ENCODE peak calls at places on chromosome 4, in five cellular contexts. P, N, F, D and R are unnamed samples.

GRCh38 chr4:6118201-6118600 is 82.1 kb downstream of the JAKMIP1 start:
- DNase-seq in P (no peak), F (no peak), N (no peak), D (no peak), R (no peak)

GRCh38 chr4:20109395-20109794 is 142.3 kb upstream of the SLIT2 start:
- DNase-seq in N (no peak), P (no peak), D (no peak), F (peak), R (no peak)

GRCh38 chr4:85084371-85085170 is 118.1 kb upstream of the WDFY3 start:
- DNase-seq in F (peak), D (peak), N (peak), P (peak), R (peak)

GRCh38 chr4:1078490-1078889 is 34.9 kb downstream of the RNF212 start:
- DNase-seq in D (no peak), F (no peak), P (no peak), N (no peak), R (no peak)

GRCh38 chr4:101356928-101357327 is 9.6 kb upstream of the PPP3CA start:
- DNase-seq in N (no peak), D (peak), F (no peak), P (no peak), R (peak)

GRCh38 chr4:184444953-184445309 is 29.4 kb downstream of the IRF2 start:
- DNase-seq in N (no peak), D (no peak), P (no peak), F (no peak), R (no peak)

GRCh38 chr4:158877069-158877468 is 108.2 kb downstream of the FNIP2 start:
- DNase-seq in D (no peak), P (no peak), N (no peak), F (no peak), R (no peak)

GRCh38 chr4:166493828-166494432 is 620.9 kb downstream of the TLL1 start:
- DNase-seq in F (no peak), D (no peak), P (no peak), N (no peak), R (no peak)

GRCh38 chr4:140052050-140052449 is 101.9 kb downstream of the MAML3 start:
- DNase-seq in D (no peak), N (peak), P (no peak), F (peak), R (no peak)

GRCh38 chr4:122710434-122711308 is 21.8 kb upstream of the BBS12 start:
- DNase-seq in D (no peak), P (no peak), F (no peak), N (no peak), R (no peak)

GRCh38 chr4:5460106-5460801 is 248.1 kb downstream of the EVC2 start:
- DNase-seq in N (peak), D (no peak), P (no peak), F (peak), R (no peak)

GRCh38 chr4:169017971-169018370 is 7.9 kb upstream of the CBR4 start:
- DNase-seq in F (no peak), N (no peak), D (no peak), P (no peak), R (no peak)

GRCh38 chr4:71456841-71457240 is 118.0 kb downstream of the SLC4A4 start:
- DNase-seq in P (no peak), D (no peak), N (no peak), F (no peak), R (peak)

GRCh38 chr4:99209671-99210070 is 9.4 kb downstream of the ADH6 start:
- DNase-seq in P (no peak), D (no peak), N (no peak), F (no peak), R (no peak)

GRCh38 chr4:173264245-173264959 is 69.8 kb downstream of the HMGB2 start:
- DNase-seq in D (no peak), N (peak), P (peak), F (peak), R (no peak)

GRCh38 chr4:7902101-7902553 is 37.5 kb downstream of the AFAP1 start:
- DNase-seq in D (no peak), N (no peak), F (no peak), P (no peak), R (no peak)